ENCODE peak calls at places on chromosomes 11 and 22, in five cellular contexts. C is stomach, U is IMR-90, P is suprapubic skin, T is ovary. A is an unnamed sample.

GRCh38 chr11:4072668-4073285 is 21.8 kb upstream of the RRM1 start:
- DNase-seq in C (peak; percentile 58), T (peak; percentile 46), U (peak; percentile 80), P (no peak), A (no peak)

GRCh38 chr11:57480409-57481137 is 20.2 kb downstream of the RTN4RL2 start:
- DNase-seq in C (peak; percentile 78), U (peak; percentile 25), T (no peak), P (no peak), A (no peak)

GRCh38 chr11:559020-559620 is 1.4 kb downstream of the LMNTD2 start:
- DNase-seq in P (no peak), T (no peak), U (no peak), C (no peak), A (no peak)

GRCh38 chr11:82315093-82315492 is 418.6 kb downstream of the FAM181B start:
- DNase-seq in T (peak; percentile 10), P (no peak), C (no peak), U (no peak), A (no peak)

GRCh38 chr11:107102692-107103463 is 84.6 kb upstream of the GUCY1A2 start:
- DNase-seq in U (no peak), P (no peak), C (no peak), T (no peak), A (no peak)

GRCh38 chr22:30267382-30268302 is 991 bp upstream of the OSM start:
- DNase-seq in T (no peak), C (no peak), P (no peak), U (no peak), A (no peak)

GRCh38 chr11:5280582-5281102 is 10.9 kb upstream of the HBE1 start:
- DNase-seq in U (peak; percentile 100), T (peak; percentile 66), C (peak; percentile 45), P (no peak), A (no peak)

GRCh38 chr22:47328550-47329243 is 566.2 kb downstream of the TBC1D22A start:
- DNase-seq in U (peak; percentile 96), P (no peak), C (no peak), T (peak; percentile 62), A (peak; percentile 87)

GRCh38 chr22:49659281-49659923 is 168.3 kb downstream of the BRD1 start:
- DNase-seq in U (no peak), T (no peak), C (no peak), P (peak; percentile 76), A (no peak)

GRCh38 chr11:128174465-128175101 is 412.8 kb downstream of the ETS1 start:
- DNase-seq in P (no peak), U (peak; percentile 67), T (no peak), C (no peak), A (no peak)

GRCh38 chr11:126163074-126163700 is 48.3 kb downstream of the RPUSD4 start:
- DNase-seq in C (no peak), P (no peak), T (no peak), U (peak; percentile 96), A (no peak)

GRCh38 chr11:28666632-28667031 is 558.4 kb downstream of the METTL15 start:
- DNase-seq in U (no peak), T (no peak), C (no peak), P (no peak), A (no peak)

GRCh38 chr22:22720201-22720723 is 75.8 kb downstream of the GGTLC2 start:
- DNase-seq in C (no peak), U (peak; percentile 34), T (no peak), P (no peak), A (peak; percentile 87)

GRCh38 chr11:94926698-94927237 is 46.6 kb downstream of the CWC15 start:
- DNase-seq in P (peak; percentile 91), U (peak; percentile 94), C (peak; percentile 33), T (peak; percentile 90), A (no peak)
- H3K4me1 ChIP-seq in P (peaks cover 25% of the 10 kb centered on the region), U (peaks cover 36% of the 10 kb centered on the region), C (peaks cover 22% of the 10 kb centered on the region), T (peaks cover 15% of the 10 kb centered on the region), A (peaks cover 50% of the 10 kb centered on the region)

GRCh38 chr11:72700026-72700610 is 25.9 kb upstream of the PDE2A start:
- DNase-seq in T (no peak), U (peak; percentile 52), C (no peak), P (no peak), A (no peak)

GRCh38 chr11:72693271-72693968 is 19.2 kb upstream of the PDE2A start:
- DNase-seq in U (no peak), T (no peak), P (no peak), C (no peak), A (no peak)

GRCh38 chr11:72697814-72698213 is 23.6 kb upstream of the PDE2A start:
- DNase-seq in T (no peak), C (no peak), P (no peak), U (no peak), A (no peak)

GRCh38 chr11:72695354-72695753 is 21.1 kb upstream of the PDE2A start:
- DNase-seq in T (no peak), U (no peak), P (no peak), C (no peak), A (no peak)

GRCh38 chr11:72696866-72697428 is 22.7 kb upstream of the PDE2A start:
- DNase-seq in C (peak; percentile 28), T (no peak), P (peak; percentile 90), U (no peak), A (no peak)
- H3K36me3 ChIP-seq in C (peaks cover 98% of the 10 kb centered on the region), T (no peaks in the 10 kb centered on the region), P (peaks cover 100% of the 10 kb centered on the region), U (peaks cover 89% of the 10 kb centered on the region), A (peaks cover 100% of the 10 kb centered on the region)

GRCh38 chr11:111357150-111358037 is 21.7 kb downstream of the POU2AF1 start:
- DNase-seq in P (no peak), T (no peak), C (no peak), U (no peak), A (peak; percentile 85)

GRCh38 chr11:111360150-111361043 is 18.7 kb downstream of the POU2AF1 start:
- DNase-seq in C (peak; percentile 91), T (no peak), P (no peak), U (no peak), A (peak; percentile 53)

GRCh38 chr11:111358038-111359001 is 20.8 kb downstream of the POU2AF1 start:
- DNase-seq in U (no peak), T (no peak), C (peak; percentile 59), P (no peak), A (peak; percentile 86)

GRCh38 chr11:111361082-111361801 is 17.8 kb downstream of the POU2AF1 start:
- DNase-seq in P (no peak), T (no peak), C (no peak), U (no peak), A (no peak)

GRCh38 chr11:111359223-111360149 is 19.6 kb downstream of the POU2AF1 start:
- DNase-seq in U (no peak), P (no peak), T (no peak), C (no peak), A (peak; percentile 62)
- TF ChIP-seq CTCF in U (peak; percentile 2), P (no peak), T (no peak), C (no peak), A (no peak)

DNA sequence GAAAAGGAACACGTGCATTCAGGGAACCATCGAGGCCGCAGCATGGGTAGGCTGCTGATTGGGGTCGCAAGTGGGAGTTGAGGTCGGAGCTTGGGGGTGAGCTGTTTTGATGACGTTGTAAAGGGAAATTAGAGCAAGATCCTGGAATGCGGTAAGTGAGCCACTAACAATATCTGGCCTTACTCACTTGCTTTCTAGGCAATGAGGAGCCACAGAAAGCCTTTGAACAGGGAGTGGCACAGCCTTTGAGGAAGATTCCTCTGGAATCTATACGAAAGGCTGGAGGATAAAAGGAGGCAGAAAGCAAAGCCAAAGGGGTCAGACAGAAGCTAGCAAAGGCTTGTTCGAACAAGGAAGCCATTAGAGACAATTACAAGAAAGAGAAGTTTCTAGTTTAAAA is 197.5 kb downstream of the LARGE1 start:
- DNase-seq in U (no peak), T (no peak), C (no peak), P (no peak), A (no peak)
- H3K4me1 ChIP-seq in U (peaks cover 8% of the 10 kb centered on the region), T (peaks cover 2% of the 10 kb centered on the region), C (peaks cover 8% of the 10 kb centered on the region), P (peaks cover 9% of the 10 kb centered on the region), A (peaks cover 28% of the 10 kb centered on the region)

DNA sequence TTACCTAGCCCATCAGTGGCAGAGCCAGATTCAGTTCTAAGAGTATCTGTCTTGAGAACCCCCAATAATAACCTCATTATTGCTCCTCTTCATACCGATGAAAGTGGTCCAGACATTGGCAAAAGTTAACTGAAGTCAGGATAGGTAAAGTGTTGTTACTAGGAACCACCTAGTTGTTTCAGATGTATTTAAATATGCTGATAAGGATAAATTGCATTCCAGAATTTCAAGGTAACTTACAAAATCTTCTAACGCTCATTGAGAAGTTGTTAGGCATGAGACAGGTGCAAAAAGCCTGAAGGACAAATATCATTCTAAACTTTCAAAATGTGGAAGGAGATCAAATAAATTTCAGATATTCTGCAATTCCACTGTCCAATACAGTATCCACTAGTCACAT is 27.8 kb downstream of the VWA5A start:
- DNase-seq in P (no peak), T (no peak), U (no peak), C (no peak), A (no peak)
- H3K36me3 ChIP-seq in P (peaks cover 54% of the 10 kb centered on the region), T (no peaks in the 10 kb centered on the region), U (no peaks in the 10 kb centered on the region), C (peaks cover 8% of the 10 kb centered on the region), A (peaks cover 43% of the 10 kb centered on the region)

DNA sequence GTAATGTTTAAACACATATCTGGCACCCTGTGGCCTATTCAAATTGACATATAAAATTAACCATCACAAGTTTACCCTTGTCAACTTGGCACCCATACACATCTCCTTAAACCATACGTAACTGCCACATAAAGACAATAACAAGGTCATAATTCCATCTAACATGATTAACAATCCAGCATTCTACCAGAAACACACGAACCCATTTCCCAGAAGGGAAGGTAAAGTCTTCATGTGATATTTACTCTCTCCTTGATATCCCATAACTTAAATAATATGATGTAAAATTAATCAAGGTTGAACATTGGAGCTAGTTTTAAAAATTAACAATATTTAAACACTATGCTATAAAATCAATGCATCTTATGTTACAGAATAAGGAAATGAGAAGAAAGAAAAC is 55.2 kb upstream of the CEP295 start:
- DNase-seq in C (no peak), T (no peak), U (no peak), P (no peak), A (no peak)
- TF ChIP-seq CTCF in C (no peak), T (no peak), U (no peak), P (no peak), A (no peak)

A was measured in esophagus muscularis mucosa.